ENCODE peak calls at places on chromosomes 6 and 20, in five cellular contexts. R, Y, H, I and N are unnamed samples.

GRCh38 chr6:109772961-109773431 is 81.9 kb downstream of the FIG4 start:
- DNase-seq in Y (no peak), H (no peak), I (peak), R (no peak), N (peak)

GRCh38 chr6:148846778-148847761 is 100.2 kb downstream of the UST start:
- DNase-seq in I (no peak), Y (no peak), R (no peak), H (no peak), N (no peak)

GRCh38 chr6:7640607-7641577 is 50.9 kb downstream of the SNRNP48 start:
- DNase-seq in H (no peak), Y (no peak), R (peak), I (no peak), N (no peak)

GRCh38 chr6:160927416-160927815 is 64.2 kb upstream of the MAP3K4 start:
- DNase-seq in H (no peak), R (no peak), I (no peak), Y (no peak), N (no peak)

GRCh38 chr6:42140051-42140450 is 2.4 kb downstream of the C6orf132 start:
- DNase-seq in I (peak), H (no peak), Y (no peak), R (no peak), N (no peak)

GRCh38 chr20:57190536-57191265 is 75.7 kb downstream of the BMP7 start:
- DNase-seq in R (no peak), Y (no peak), I (no peak), H (no peak), N (no peak)

GRCh38 chr6:4225207-4225872 is 90.0 kb upstream of the ECI2 start:
- DNase-seq in H (no peak), I (no peak), Y (no peak), R (no peak), N (no peak)

GRCh38 chr6:33508935-33509926 is 54.9 kb downstream of the ZBTB9 start:
- DNase-seq in R (no peak), H (peak), I (no peak), Y (no peak), N (no peak)

GRCh38 chr6:11580686-11581085 is 43.1 kb downstream of the TMEM170B start:
- DNase-seq in R (no peak), H (no peak), I (no peak), Y (no peak), N (no peak)

GRCh38 chr6:20711518-20711917 is 177.3 kb downstream of the CDKAL1 start:
- DNase-seq in Y (no peak), R (no peak), H (peak), I (no peak), N (no peak)

GRCh38 chr6:43076093-43076927 is at the start of gene PTK7:
- DNase-seq in H (peak), Y (no peak), R (no peak), I (peak), N (peak)

GRCh38 chr6:41051873-41052272 is 1.1 kb upstream of the APOBEC2 start:
- DNase-seq in R (no peak), I (no peak), Y (no peak), H (no peak), N (no peak)

GRCh38 chr20:21133917-21134622 is 8.2 kb downstream of the KIZ start:
- DNase-seq in H (no peak), I (no peak), R (no peak), Y (no peak), N (no peak)

GRCh38 chr20:34310481-34311117 is 7.4 kb upstream of the AHCY start:
- DNase-seq in R (no peak), I (no peak), Y (no peak), H (no peak), N (no peak)

GRCh38 chr6:138645976-138646640 is 127.5 kb upstream of the CCDC28A start:
- DNase-seq in H (no peak), R (no peak), I (no peak), Y (no peak), N (no peak)

GRCh38 chr6:166661329-166661728 is 34.3 kb upstream of the RPS6KA2 start:
- DNase-seq in Y (no peak), R (no peak), H (no peak), I (no peak), N (no peak)

GRCh38 chr6:3353504-3353903 is 94.8 kb downstream of the PSMG4 start:
- DNase-seq in I (no peak), Y (peak), R (no peak), H (no peak), N (no peak)

GRCh38 chr6:89944826-89945407 is 50.6 kb downstream of the GJA10 start:
- DNase-seq in H (no peak), I (no peak), R (peak), Y (no peak), N (no peak)

GRCh38 chr6:135962731-135963130 is 111.2 kb downstream of the PDE7B start:
- DNase-seq in H (no peak), R (no peak), Y (no peak), I (no peak), N (peak)

GRCh38 chr20:24492031-24492607 is 22.7 kb downstream of the SYNDIG1 start:
- DNase-seq in Y (peak), R (no peak), H (no peak), I (no peak), N (no peak)

GRCh38 chr6:57190140-57190539 is 18.0 kb downstream of the BAG2 start:
- DNase-seq in Y (no peak), R (no peak), I (no peak), H (peak), N (no peak)

GRCh38 chr20:51654495-51654894 is 112.0 kb upstream of the NFATC2 start:
- DNase-seq in Y (no peak), I (no peak), H (no peak), R (no peak), N (no peak)

GRCh38 chr20:45098096-45098773 is 2.7 kb downstream of the KCNS1 start:
- DNase-seq in H (peak), Y (no peak), I (peak), R (no peak), N (no peak)

GRCh38 chr20:21522479-21523397 is 8.9 kb upstream of the NKX2-2 start:
- DNase-seq in H (no peak), Y (no peak), I (no peak), R (no peak), N (peak)

GRCh38 chr20:10674684-10675455 is 1.1 kb upstream of the JAG1 start:
- DNase-seq in R (peak), H (peak), Y (peak), I (peak), N (peak)

GRCh38 chr6:34486106-34486740 is 20.3 kb downstream of the PACSIN1 start:
- DNase-seq in Y (no peak), R (no peak), I (no peak), H (no peak), N (no peak)

GRCh38 chr6:11460837-11461661 is 76.5 kb upstream of the TMEM170B start:
- DNase-seq in I (no peak), H (no peak), R (no peak), Y (no peak), N (no peak)

GRCh38 chr6:67331304-67331703 is 1303.8 kb upstream of the ADGRB3 start:
- DNase-seq in I (no peak), R (no peak), H (no peak), Y (no peak), N (no peak)

GRCh38 chr20:50399917-50400704 is 110.1 kb upstream of the PTPN1 start:
- DNase-seq in I (peak), R (no peak), H (peak), Y (no peak), N (no peak)

GRCh38 chr6:138403324-138403800 is 661 bp upstream of the HEBP2 start:
- DNase-seq in I (peak), H (no peak), R (no peak), Y (peak), N (no peak)

GRCh38 chr6:40779399-40779798 is 192.2 kb upstream of the LRFN2 start:
- DNase-seq in R (peak), H (peak), Y (no peak), I (no peak), N (no peak)

GRCh38 chr6:121932071-121933009 is 467.1 kb upstream of the HSF2 start:
- DNase-seq in H (peak), R (peak), Y (no peak), I (no peak), N (no peak)

GRCh38 chr6:85360794-85361642 is 88.9 kb upstream of the NT5E start:
- DNase-seq in H (peak), I (no peak), Y (no peak), R (peak), N (peak)

GRCh38 chr20:9474835-9475413 is 39.5 kb upstream of the LAMP5 start:
- DNase-seq in Y (no peak), R (no peak), H (no peak), I (no peak), N (no peak)

GRCh38 chr20:9476637-9477036 is 37.8 kb upstream of the LAMP5 start:
- DNase-seq in I (no peak), H (no peak), Y (no peak), R (no peak), N (no peak)

GRCh38 chr20:9480066-9480465 is 34.3 kb upstream of the LAMP5 start:
- DNase-seq in R (no peak), Y (no peak), I (no peak), H (no peak), N (no peak)

GRCh38 chr20:9478801-9479200 is 35.6 kb upstream of the LAMP5 start:
- DNase-seq in R (no peak), Y (no peak), I (no peak), H (no peak), N (no peak)

DNA sequence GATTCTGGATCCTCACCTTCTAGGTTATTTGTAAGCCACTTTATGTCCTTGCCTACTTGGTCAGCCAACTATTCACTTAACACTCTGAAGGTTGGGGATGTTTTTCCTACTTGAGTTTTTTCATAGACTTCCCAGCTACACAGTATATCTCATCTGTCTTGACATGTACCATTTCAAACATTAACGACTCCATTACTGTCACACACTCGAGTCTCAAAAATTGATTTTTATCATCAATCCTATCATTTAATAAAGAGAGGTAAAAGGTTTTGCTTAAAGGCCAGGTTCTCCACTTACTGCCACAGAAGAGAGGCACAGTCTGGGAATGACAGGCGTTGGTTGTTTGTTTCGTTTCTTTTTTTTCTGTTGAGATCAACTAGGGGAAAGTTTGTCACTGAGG is 38.2 kb upstream of the LAMP5 start:
- DNase-seq in I (no peak), R (no peak), Y (no peak), H (no peak), N (no peak)
- TF ChIP-seq POLR2AphosphoS5 in I (no peak), R (no peak), Y (no peak), H (no peak), N (no peak)

DNA sequence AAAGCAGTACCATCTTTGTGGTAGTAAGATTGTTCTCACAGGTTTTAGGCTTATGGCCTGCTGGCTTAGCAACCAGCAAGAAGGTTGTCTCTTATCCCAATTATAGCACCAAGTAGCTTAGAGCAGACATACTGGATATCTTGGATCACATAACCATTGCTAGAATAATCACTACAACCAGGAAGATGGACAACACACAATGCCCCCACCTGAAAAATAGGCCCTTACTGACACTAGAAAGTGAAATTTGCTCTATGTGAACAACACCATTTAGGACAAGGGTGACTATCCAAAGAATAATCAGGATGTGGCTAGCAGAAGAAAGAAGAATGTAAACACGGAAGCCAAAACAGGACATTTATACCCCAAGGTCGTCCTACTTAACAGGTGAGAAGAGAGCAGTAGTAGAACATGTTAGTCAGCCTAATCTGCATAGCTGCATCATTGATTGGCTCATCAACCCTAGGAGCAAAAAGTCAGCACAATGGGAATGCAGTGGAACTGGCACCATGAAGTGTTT is 172.7 kb upstream of the MARCKS start:
- DNase-seq in H (peak), I (no peak), R (no peak), Y (no peak), N (no peak)
- TF ChIP-seq POLR2A in H (no peak), I (no peak), R (no peak), Y (no peak), N (no peak)

GRCh38 chr6:170038717-170039116 is 252.2 kb downstream of the DLL1 start:
- DNase-seq in R (no peak), H (no peak), I (no peak), Y (peak), N (no peak)

GRCh38 chr6:170039156-170040114 is 251.4 kb downstream of the DLL1 start:
- DNase-seq in I (no peak), Y (peak), H (no peak), R (no peak), N (no peak)

GRCh38 chr6:170038251-170038650 is 252.6 kb downstream of the DLL1 start:
- DNase-seq in Y (peak), H (no peak), I (peak), R (no peak), N (no peak)

GRCh38 chr6:170036916-170037315 is 254.0 kb downstream of the DLL1 start:
- DNase-seq in R (no peak), Y (peak), H (no peak), I (peak), N (no peak)

GRCh38 chr6:170037541-170038250 is 253.2 kb downstream of the DLL1 start:
- DNase-seq in R (no peak), Y (peak), H (no peak), I (peak), N (no peak)
- TF ChIP-seq POLR2AphosphoS5 in R (no peak), Y (no peak), H (no peak), I (peak), N (no peak)

DNA sequence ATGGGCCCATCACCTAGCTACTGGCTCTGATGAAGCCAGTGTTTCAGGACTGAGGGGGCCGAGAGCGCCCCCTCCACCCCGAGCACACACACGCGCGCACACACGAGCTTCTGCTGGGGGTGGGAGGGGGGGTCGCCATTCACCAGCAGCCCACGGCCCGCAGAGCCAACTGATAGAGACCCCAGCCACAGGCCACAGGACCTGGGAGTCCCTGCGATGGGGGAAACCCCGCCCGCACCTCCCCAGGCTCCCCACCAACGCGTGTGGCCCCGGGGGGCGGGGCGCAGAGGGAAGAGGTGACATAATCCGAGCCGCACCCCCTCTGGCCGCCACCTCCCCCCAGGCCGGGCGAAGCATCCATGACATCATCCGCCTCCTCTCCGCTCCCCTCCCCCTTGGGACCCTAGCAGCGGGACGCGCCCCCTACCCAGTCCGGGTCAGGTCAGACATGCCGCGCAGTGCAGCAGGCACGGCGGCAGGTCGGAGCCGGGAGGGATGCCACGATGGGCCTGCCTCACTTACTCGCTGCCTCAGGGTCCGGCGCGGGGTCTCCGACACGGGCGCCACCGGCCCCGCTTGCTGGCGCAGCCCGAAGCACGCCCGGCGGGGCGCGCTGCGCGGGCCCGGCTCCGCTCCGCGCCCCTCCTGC is at the start of gene LZTS3:
- DNase-seq in R (no peak), Y (peak), H (peak), I (peak), N (peak)
- TF ChIP-seq POLR2A in R (no peak), Y (no peak), H (no peak), I (no peak), N (no peak)

DNA sequence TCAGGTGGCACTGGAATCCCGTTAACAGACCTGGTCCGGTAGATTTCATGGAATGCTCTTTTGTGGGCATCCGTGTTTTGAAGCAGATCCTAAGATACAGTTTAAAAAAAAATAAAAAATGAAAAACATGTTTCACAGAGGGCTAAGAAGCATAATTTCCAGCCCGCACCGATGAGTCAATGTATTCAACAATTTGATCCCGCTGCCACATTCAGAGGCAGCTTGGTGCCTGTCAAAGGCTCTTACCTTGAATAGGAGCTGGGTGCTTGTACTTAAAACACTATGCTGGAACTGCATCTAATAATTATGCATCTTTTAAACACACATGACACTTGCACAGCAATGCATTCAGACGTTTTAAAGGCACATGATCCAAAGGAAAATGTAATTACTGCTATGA is 164.8 kb downstream of the SYNE1 start:
- DNase-seq in Y (no peak), I (no peak), H (no peak), R (no peak), N (no peak)
- TF ChIP-seq POLR2AphosphoS5 in Y (no peak), I (no peak), H (no peak), R (no peak), N (no peak)

GRCh38 chr6:28281288-28282064 is at the start of gene PGBD1:
- DNase-seq in H (peak), Y (peak), R (peak), I (peak), N (peak)
- TF ChIP-seq POLR2A in H (peak), Y (peak), R (no peak), I (no peak), N (no peak)